ENCODE peak calls at places on chromosomes 1 and 21, in four cellular contexts. P, D, I and T are unnamed samples.

GRCh38 chr1:202189919-202190715 is 3.5 kb upstream of the LGR6 start:
- DNase-seq in D (no peak), I (peak; percentile 39), P (no peak), T (no peak)

GRCh38 chr21:14843991-14844390 is 220.8 kb downstream of the NRIP1 start:
- DNase-seq in P (no peak), D (no peak), I (no peak), T (no peak)

GRCh38 chr1:8879348-8880067 is 1.0 kb upstream of the ENO1 start:
- DNase-seq in P (no peak), D (peak; percentile 53), I (no peak), T (no peak)

GRCh38 chr1:55696891-55697290 is 481.7 kb upstream of the USP24 start:
- DNase-seq in D (no peak), I (no peak), P (no peak), T (no peak)

GRCh38 chr1:205532026-205532891 is 27.8 kb downstream of the CDK18 start:
- DNase-seq in D (no peak), I (no peak), P (no peak), T (no peak)

GRCh38 chr1:20903452-20903851 is 116.3 kb upstream of the HP1BP3 start:
- DNase-seq in D (no peak), P (no peak), I (no peak), T (no peak)

GRCh38 chr1:24728982-24729381 is 16.3 kb upstream of the CLIC4 start:
- DNase-seq in I (no peak), D (no peak), P (no peak), T (no peak)

GRCh38 chr1:235083589-235084323 is 44.9 kb downstream of the TOMM20 start:
- DNase-seq in P (peak; percentile 93), D (peak; percentile 54), I (peak; percentile 72), T (peak; percentile 80)

GRCh38 chr1:98277111-98277510 is 356.3 kb upstream of the DPYD start:
- DNase-seq in I (no peak), D (no peak), P (no peak), T (peak; percentile 8)

GRCh38 chr1:184376359-184376758 is 10.5 kb upstream of the C1orf21 start:
- DNase-seq in I (no peak), P (no peak), D (no peak), T (no peak)

GRCh38 chr1:78831731-78832360 is 174.7 kb downstream of the ADGRL4 start:
- DNase-seq in P (no peak), D (no peak), I (no peak), T (peak; percentile 81)

GRCh38 chr1:11938722-11939526 is 4.4 kb downstream of the PLOD1 start:
- DNase-seq in I (no peak), P (no peak), D (no peak), T (no peak)

GRCh38 chr1:61724721-61725694 is at the start of gene TM2D1:
- DNase-seq in I (peak; percentile 90), D (peak; percentile 71), P (peak; percentile 93), T (peak; percentile 42)

GRCh38 chr1:164092603-164093353 is 466.2 kb upstream of the PBX1 start:
- DNase-seq in P (no peak), D (no peak), I (no peak), T (no peak)

GRCh38 chr1:84939151-84939550 is 46.1 kb upstream of the LPAR3 start:
- DNase-seq in P (no peak), I (no peak), D (no peak), T (no peak)

GRCh38 chr1:183180213-183180612 is 5.9 kb upstream of the LAMC2 start:
- DNase-seq in P (peak; percentile 52), I (no peak), D (no peak), T (peak; percentile 71)

GRCh38 chr1:31669786-31670582 is 25.3 kb upstream of the PEF1 start:
- DNase-seq in I (no peak), D (no peak), P (peak; percentile 94), T (no peak)

GRCh38 chr1:55448261-55448660 is 233.1 kb upstream of the USP24 start:
- DNase-seq in I (no peak), P (no peak), D (no peak), T (no peak)

GRCh38 chr1:174789399-174789798 is 210.3 kb upstream of the CACYBP start:
- DNase-seq in D (no peak), P (no peak), I (no peak), T (peak; percentile 66)

GRCh38 chr1:20212685-20213331 is 26.5 kb upstream of the PLA2G2C start:
- DNase-seq in P (peak; percentile 74), D (peak; percentile 30), I (peak; percentile 70), T (no peak)

GRCh38 chr21:14560139-14560538 is 14.0 kb upstream of the SAMSN1 start:
- DNase-seq in I (no peak), D (no peak), P (no peak), T (no peak)